ENCODE peak calls at places on chromosomes 6 and 20, in six cellular contexts. C, D, R, K, G and U are unnamed samples.

GRCh38 chr20:39057911-39058310 is 95.8 kb downstream of the DHX35 start:
- DNase-seq in D (no peak), K (no peak), G (no peak), C (no peak), R (no peak), U (no peak)

GRCh38 chr6:5936611-5937010 is 70.1 kb downstream of the NRN1 start:
- DNase-seq in K (no peak), R (no peak), C (no peak), D (no peak), G (no peak), U (no peak)

GRCh38 chr6:105120570-105120969 is 59.2 kb downstream of the POPDC3 start:
- DNase-seq in G (no peak), R (no peak), C (no peak), K (no peak), D (no peak), U (no peak)

GRCh38 chr6:92826633-92827032 is 592.7 kb downstream of the EPHA7 start:
- DNase-seq in R (no peak), D (no peak), K (no peak), G (no peak), C (no peak), U (no peak)

GRCh38 chr20:62536731-62537401 is 61.1 kb upstream of the GATA5 start:
- DNase-seq in C (no peak), R (peak; percentile 48), K (no peak), G (peak; percentile 85), D (peak; percentile 73), U (no peak)

GRCh38 chr6:112150363-112150762 is 63.0 kb downstream of the FAM229B start:
- DNase-seq in C (no peak), K (no peak), R (no peak), G (peak; percentile 76), D (no peak), U (no peak)

GRCh38 chr6:156163311-156163710 is 613.9 kb upstream of the ARID1B start:
- DNase-seq in K (no peak), R (no peak), D (no peak), G (no peak), C (no peak), U (no peak)

GRCh38 chr6:31559958-31560696 is 12.0 kb upstream of the LTA start:
- DNase-seq in R (peak; percentile 63), K (peak; percentile 32), C (no peak), G (peak; percentile 73), D (peak; percentile 75), U (peak; percentile 74)

GRCh38 chr6:46325561-46326525 is 155.1 kb upstream of the ENPP5 start:
- DNase-seq in G (no peak), K (no peak), D (no peak), C (no peak), R (no peak), U (no peak)

GRCh38 chr6:157513004-157513603 is 132.1 kb downstream of the ZDHHC14 start:
- DNase-seq in G (no peak), D (no peak), R (no peak), K (no peak), C (no peak), U (no peak)

GRCh38 chr6:143867236-143867635 is 3.0 kb downstream of the ZC2HC1B start:
- DNase-seq in C (no peak), D (no peak), R (no peak), K (no peak), G (no peak), U (no peak)

GRCh38 chr6:27286141-27286540 is 25.9 kb downstream of the POM121L2 start:
- DNase-seq in C (no peak), R (no peak), G (no peak), D (no peak), K (no peak), U (no peak)

GRCh38 chr6:105209950-105210706 is 30.3 kb upstream of the POPDC3 start:
- DNase-seq in R (no peak), K (no peak), D (no peak), C (no peak), G (no peak), U (no peak)

GRCh38 chr20:2470051-2470431 is 548 bp downstream of the SNRPB start:
- DNase-seq in D (peak; percentile 73), R (no peak), C (peak; percentile 3), G (no peak), K (peak; percentile 60), U (no peak)

GRCh38 chr6:159043236-159043635 is 1.6 kb downstream of the TAGAP start:
- DNase-seq in G (no peak), R (no peak), K (no peak), D (no peak), C (no peak), U (no peak)

GRCh38 chr6:7540595-7540994 is 876 bp upstream of the DSP start:
- DNase-seq in C (no peak), K (no peak), G (no peak), R (peak; percentile 40), D (no peak), U (no peak)

GRCh38 chr6:48098923-48099322 is 12.1 kb downstream of the PTCHD4 start:
- DNase-seq in C (no peak), R (peak; percentile 15), K (no peak), D (no peak), G (no peak), U (no peak)

GRCh38 chr6:151176941-151177760 is 62.6 kb upstream of the AKAP12 start:
- DNase-seq in D (no peak), R (no peak), C (no peak), K (no peak), G (no peak), U (no peak)

GRCh38 chr6:127851197-127851596 is 49.7 kb downstream of the THEMIS start:
- DNase-seq in D (no peak), G (no peak), R (no peak), K (no peak), C (no peak), U (no peak)

GRCh38 chr6:89079611-89080213 is 839 bp upstream of the PNRC1 start:
- DNase-seq in D (peak; percentile 72), C (peak; percentile 35), K (peak; percentile 32), G (peak; percentile 85), R (peak; percentile 46), U (peak; percentile 77)

GRCh38 chr6:144811140-144811539 is 526.0 kb downstream of the UTRN start:
- DNase-seq in K (no peak), D (no peak), G (no peak), R (no peak), C (no peak), U (no peak)

GRCh38 chr6:10373642-10374359 is 41.1 kb downstream of the TFAP2A start:
- DNase-seq in D (no peak), K (no peak), G (no peak), R (no peak), C (no peak), U (no peak)

GRCh38 chr6:21279619-21280018 is 313.9 kb upstream of the SOX4 start:
- DNase-seq in G (no peak), D (no peak), R (no peak), C (no peak), K (no peak), U (no peak)

GRCh38 chr6:135921176-135921575 is 69.7 kb downstream of the PDE7B start:
- DNase-seq in K (no peak), G (no peak), R (no peak), D (no peak), C (no peak), U (no peak)

GRCh38 chr20:54464003-54464402 is 11.4 kb upstream of the DOK5 start:
- DNase-seq in G (no peak), C (no peak), D (no peak), R (no peak), K (no peak), U (no peak)

GRCh38 chr6:89347825-89348224 is 4.7 kb downstream of the UBE2J1 start:
- DNase-seq in G (no peak), D (no peak), C (no peak), R (peak; percentile 22), K (no peak), U (no peak)

GRCh38 chr6:71410681-71411080 is 122.1 kb downstream of the OGFRL1 start:
- DNase-seq in D (no peak), G (no peak), C (no peak), R (no peak), K (no peak), U (no peak)

DNA sequence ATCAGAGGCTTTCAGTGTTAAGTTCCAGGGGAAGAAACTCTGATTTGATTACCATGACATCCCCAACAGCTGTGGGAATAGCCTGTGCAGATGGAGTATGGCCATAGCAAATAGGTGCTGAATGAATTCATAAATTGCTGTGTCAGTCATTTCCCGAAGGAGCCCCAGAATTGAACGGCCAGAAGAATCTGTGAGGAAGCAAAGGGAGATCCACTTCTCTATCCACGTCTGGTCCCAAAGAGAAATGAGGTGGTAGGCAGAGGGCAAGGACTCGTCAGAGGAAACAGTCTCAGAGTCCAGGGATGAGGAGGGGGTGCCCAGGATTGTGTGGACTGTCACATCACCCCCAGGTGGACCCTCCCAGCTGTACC is 3.1 kb upstream of the TAF8 start:
- DNase-seq in C (no peak), D (no peak), R (no peak), K (no peak), G (peak; percentile 62), U (no peak)
- H3K4me1 ChIP-seq in C (peaks cover 10% of the 10 kb centered on the region), D (peaks cover 73% of the 10 kb centered on the region), R (peaks cover 98% of the 10 kb centered on the region), K (peaks cover 85% of the 10 kb centered on the region), G (peaks cover 86% of the 10 kb centered on the region), U (no peaks in the 10 kb centered on the region)

DNA sequence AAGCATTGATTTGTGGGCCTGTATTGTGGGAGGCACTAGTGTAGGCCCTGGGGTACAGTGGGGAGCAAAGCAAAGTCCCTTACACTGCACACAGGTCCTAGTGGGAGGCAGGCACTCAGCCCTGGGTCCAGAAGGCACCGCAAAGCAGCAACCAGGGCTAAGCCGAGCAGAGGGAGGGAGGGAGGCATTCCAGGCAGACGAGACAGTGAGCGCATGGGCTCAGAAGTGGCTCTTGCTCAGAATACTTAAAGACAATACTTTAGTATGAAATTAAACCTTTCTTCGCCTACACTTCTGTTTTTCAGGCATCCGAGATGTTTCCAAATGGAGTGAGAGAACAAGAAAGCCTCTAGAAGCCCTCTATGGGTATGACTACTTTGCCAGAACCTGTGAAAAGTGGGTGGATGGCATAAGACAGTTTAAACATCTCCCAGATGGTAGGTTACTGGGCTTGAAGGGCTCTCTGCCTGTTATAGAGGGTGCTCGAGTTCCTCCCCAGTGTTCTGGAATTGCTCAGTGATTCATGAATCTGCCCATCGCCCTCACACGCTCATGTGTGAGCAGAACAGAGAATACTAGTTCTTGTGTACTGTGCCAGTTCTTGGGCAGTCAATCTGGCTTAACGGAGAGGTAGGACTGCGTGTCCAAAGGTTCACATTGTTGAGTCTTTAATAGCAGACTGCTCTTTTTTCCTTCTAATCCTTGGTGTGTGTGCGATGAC is 18.7 kb downstream of the BPHL start:
- DNase-seq in R (no peak), G (no peak), C (no peak), K (no peak), D (no peak), U (no peak)
- H3K4me1 ChIP-seq in R (peaks cover 21% of the 10 kb centered on the region), G (peaks cover 17% of the 10 kb centered on the region), C (no peaks in the 10 kb centered on the region), K (no peaks in the 10 kb centered on the region), D (no peaks in the 10 kb centered on the region), U (peaks cover 6% of the 10 kb centered on the region)

DNA sequence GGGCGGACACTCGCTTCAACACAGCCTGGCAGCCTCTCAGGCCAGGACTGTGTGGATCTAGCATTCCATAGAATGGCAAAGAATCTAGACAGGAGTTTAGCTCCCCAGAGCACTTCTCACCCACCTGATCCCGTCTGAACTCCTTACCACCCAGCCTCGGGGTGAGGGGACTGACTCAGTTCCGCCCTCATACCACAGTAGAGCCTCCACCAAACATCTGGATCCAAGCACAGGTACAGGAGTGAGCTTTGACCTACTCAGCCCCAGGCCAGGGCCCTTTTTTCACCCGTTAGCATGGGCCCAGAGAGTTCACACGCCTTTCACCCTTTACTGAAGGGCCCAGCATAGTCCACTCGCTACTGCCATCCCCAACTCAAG is 715 bp downstream of the PSMF1 start:
- DNase-seq in G (no peak), D (no peak), R (no peak), K (no peak), C (no peak), U (no peak)
- H3K4me1 ChIP-seq in G (peaks cover 58% of the 10 kb centered on the region), D (peaks cover 60% of the 10 kb centered on the region), R (peaks cover 62% of the 10 kb centered on the region), K (peaks cover 62% of the 10 kb centered on the region), C (peaks cover 8% of the 10 kb centered on the region), U (peaks cover 49% of the 10 kb centered on the region)

GRCh38 chr6:63676412-63677114 is 41.0 kb downstream of the PHF3 start:
- DNase-seq in K (no peak), G (no peak), D (no peak), R (no peak), C (no peak), U (no peak)
- H3K4me1 ChIP-seq in K (no peaks in the 10 kb centered on the region), G (peaks cover 41% of the 10 kb centered on the region), D (peaks cover 36% of the 10 kb centered on the region), R (peaks cover 75% of the 10 kb centered on the region), C (no peaks in the 10 kb centered on the region), U (no peaks in the 10 kb centered on the region)